ENCODE peak calls at places on chromosomes 5 and 9, in four cellular contexts. E is right lobe of liver, D is tibial nerve, V is adrenal gland. S is an unnamed sample.
A peak's percentile ranks its signal among the peaks of the same experiment; 100 is the strongest.

GRCh38 chr5:41519801-41520200 is 9.4 kb upstream of the PLCXD3 start:
- DNase-seq in E (no peak), D (no peak), V (no peak), S (peak; percentile 18)

GRCh38 chr9:94639045-94639995 is at the start of gene FBP1:
- DNase-seq in E (peak; percentile 86), D (no peak), V (peak; percentile 68), S (peak; percentile 94)

GRCh38 chr5:99248066-99248465 is 319.3 kb upstream of the CHD1 start:
- DNase-seq in E (no peak), D (no peak), V (no peak), S (no peak)

GRCh38 chr5:56412601-56413379 is 179.7 kb upstream of the ANKRD55 start:
- DNase-seq in E (peak; percentile 49), D (peak; percentile 48), V (peak; percentile 62), S (peak; percentile 85)

GRCh38 chr5:65790371-65791163 is 68.6 kb downstream of the NLN start:
- DNase-seq in E (no peak), D (no peak), V (no peak), S (peak; percentile 50)

GRCh38 chr9:89022902-89023301 is 31.6 kb downstream of the S1PR3 start:
- DNase-seq in E (no peak), D (peak; percentile 43), V (peak; percentile 75), S (peak; percentile 84)

GRCh38 chr5:89253931-89254330 is 370.9 kb upstream of the MEF2C start:
- DNase-seq in E (no peak), D (no peak), V (no peak), S (no peak)

GRCh38 chr5:171306785-171307591 is 2.1 kb upstream of the TLX3 start:
- DNase-seq in E (no peak), D (no peak), V (no peak), S (no peak)

GRCh38 chr9:16413509-16414016 is 456.9 kb downstream of the BNC2 start:
- DNase-seq in E (no peak), D (peak; percentile 50), V (peak; percentile 33), S (no peak)

GRCh38 chr5:151471276-151471675 is 23.9 kb downstream of the SLC36A1 start:
- DNase-seq in E (no peak), D (no peak), V (no peak), S (no peak)

GRCh38 chr5:160434022-160434531 is 12.4 kb downstream of the PTTG1 start:
- DNase-seq in E (no peak), D (no peak), V (no peak), S (no peak)

GRCh38 chr5:41863871-41864486 is 6.2 kb downstream of the OXCT1 start:
- DNase-seq in E (no peak), D (no peak), V (no peak), S (no peak)

GRCh38 chr9:131140550-131140949 is 15.2 kb downstream of the NUP214 start:
- DNase-seq in E (no peak), D (no peak), V (no peak), S (no peak)

GRCh38 chr9:73073337-73074175 is 78.1 kb upstream of the ANXA1 start:
- DNase-seq in E (no peak), D (no peak), V (no peak), S (no peak)

GRCh38 chr5:1386274-1386717 is 41.4 kb upstream of the CLPTM1L start:
- DNase-seq in E (peak; percentile 74), D (no peak), V (peak; percentile 73), S (peak; percentile 85)

GRCh38 chr5:115601709-115602584 is at the start of gene TICAM2:
- DNase-seq in E (peak; percentile 76), D (peak; percentile 59), V (peak; percentile 82), S (peak; percentile 93)

GRCh38 chr9:120505186-120505585 is 74.8 kb downstream of the CDK5RAP2 start:
- DNase-seq in E (no peak), D (no peak), V (no peak), S (no peak)

GRCh38 chr9:106653111-106653697 is 209.8 kb upstream of the ZNF462 start:
- DNase-seq in E (no peak), D (peak; percentile 51), V (no peak), S (no peak)

GRCh38 chr9:106643211-106643930 is 219.6 kb upstream of the ZNF462 start:
- DNase-seq in E (no peak), D (no peak), V (no peak), S (no peak)

GRCh38 chr9:106649664-106650063 is 213.3 kb upstream of the ZNF462 start:
- DNase-seq in E (no peak), D (no peak), V (no peak), S (no peak)

GRCh38 chr9:106644661-106645060 is 218.3 kb upstream of the ZNF462 start:
- DNase-seq in E (no peak), D (no peak), V (no peak), S (no peak)

GRCh38 chr9:106648799-106649198 is 214.2 kb upstream of the ZNF462 start:
- DNase-seq in E (no peak), D (no peak), V (no peak), S (no peak)
- TF ChIP-seq CTCF in E (peak; percentile 25), D (no peak), V (peak; percentile 33), S (no peak)

GRCh38 chr9:10921671-10922070 is 308.9 kb upstream of the PTPRD start:
- DNase-seq in E (no peak), D (no peak), V (no peak), S (no peak)
- H3K27ac ChIP-seq in E (no peak overlapping the region), D (no peak overlapping the region), V (no peak overlapping the region), S (no peak overlapping the region)

DNA sequence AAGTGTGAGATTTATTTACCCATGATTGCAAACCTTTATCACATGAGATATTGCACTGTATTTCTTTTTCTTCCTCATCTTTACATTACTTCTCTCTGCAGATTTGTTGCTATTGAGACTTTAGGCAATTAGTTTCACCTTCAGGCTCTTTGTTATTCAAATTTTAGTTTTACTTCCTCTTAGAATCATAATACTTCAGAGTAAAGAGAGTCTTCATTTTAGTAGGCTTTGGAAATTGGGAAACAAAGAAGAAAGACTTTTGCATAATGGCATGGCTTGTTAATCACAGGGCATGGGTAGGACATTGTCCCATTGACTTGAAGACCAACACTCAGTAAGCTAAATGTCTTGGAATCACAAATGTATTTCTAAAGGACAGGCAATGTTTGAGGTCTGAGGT is 1.2 kb upstream of the PCDHGA5 start:
- DNase-seq in E (no peak), D (no peak), V (no peak), S (no peak)
- H3K9me3 ChIP-seq in E (peaks cover 3% of the 10 kb centered on the region), D (peaks cover 91% of the 10 kb centered on the region), V (peaks cover 15% of the 10 kb centered on the region), S (peaks cover 96% of the 10 kb centered on the region)

DNA sequence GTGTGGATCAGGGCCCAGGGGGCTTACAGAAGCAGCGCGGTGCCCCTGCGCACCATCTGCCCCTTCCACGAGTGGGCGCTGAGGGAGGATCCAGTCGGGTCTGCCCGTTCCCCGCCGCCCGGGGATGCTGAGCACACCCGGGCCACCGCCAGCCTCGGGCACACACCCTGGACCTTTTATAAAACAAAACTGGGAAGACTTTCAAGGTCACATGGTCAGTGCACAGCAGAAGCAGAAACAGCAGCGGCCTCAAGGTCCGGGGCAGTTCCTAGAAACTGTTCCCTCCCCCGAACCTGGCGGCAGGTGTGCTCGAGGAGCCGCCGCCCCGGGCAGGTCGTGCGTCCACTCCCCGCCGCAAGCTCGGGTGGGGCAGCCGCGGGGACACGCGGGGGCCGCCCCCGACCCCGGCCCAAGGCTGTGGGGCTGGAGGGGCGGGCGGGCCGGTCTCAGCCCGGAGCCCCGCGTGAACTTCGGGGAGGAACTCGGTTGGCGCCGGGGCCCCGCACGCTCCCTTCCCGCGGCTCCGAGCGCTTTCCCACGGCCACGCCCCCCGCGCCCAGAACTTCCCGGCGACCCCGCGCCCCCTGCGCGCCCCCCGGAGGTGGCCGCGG is 619 bp upstream of the PPP1R26 start:
- DNase-seq in E (peak; percentile 40), D (peak; percentile 29), V (peak; percentile 63), S (peak; percentile 80)
- TF ChIP-seq CTCF in E (peak; percentile 16), D (no peak), V (peak; percentile 4), S (no peak)

DNA sequence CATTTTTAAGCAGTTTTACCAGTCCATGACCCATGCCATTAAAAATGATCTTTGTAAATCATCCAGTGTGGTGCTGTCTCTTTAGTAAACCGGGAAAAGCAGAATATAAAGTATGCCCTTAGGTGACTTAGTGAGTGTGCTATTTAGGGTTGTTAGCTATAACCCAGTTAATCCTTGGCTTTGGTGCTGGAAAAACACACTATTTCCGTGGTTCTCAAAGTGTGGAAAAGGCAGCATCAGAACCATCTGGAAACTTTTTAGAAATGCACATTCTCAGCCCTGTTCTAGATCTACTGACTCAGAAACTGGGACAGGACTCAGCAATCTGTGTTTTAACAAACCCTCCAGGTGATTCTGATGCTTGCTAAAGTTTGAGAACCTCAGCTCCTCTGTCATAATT is 123.6 kb upstream of the ZNF608 start:
- DNase-seq in E (no peak), D (no peak), V (no peak), S (no peak)
- H3K27ac ChIP-seq in E (no peak overlapping the region), D (peak overlapping the region; percentile 84), V (peak overlapping the region; percentile 53), S (peak overlapping the region; percentile 48)

GRCh38 chr9:110410926-110411325 is 73.3 kb upstream of the TXNDC8 start:
- DNase-seq in E (no peak), D (no peak), V (no peak), S (no peak)

GRCh38 chr9:110405858-110406443 is 68.3 kb upstream of the TXNDC8 start:
- DNase-seq in E (no peak), D (no peak), V (no peak), S (no peak)

GRCh38 chr9:110404473-110404872 is 66.8 kb upstream of the TXNDC8 start:
- DNase-seq in E (no peak), D (no peak), V (no peak), S (no peak)

GRCh38 chr9:110408598-110408997 is 70.9 kb upstream of the TXNDC8 start:
- DNase-seq in E (no peak), D (no peak), V (no peak), S (no peak)
- H3K9me3 ChIP-seq in E (no peaks in the 10 kb centered on the region), D (no peaks in the 10 kb centered on the region), V (no peaks in the 10 kb centered on the region), S (no peaks in the 10 kb centered on the region)

DNA sequence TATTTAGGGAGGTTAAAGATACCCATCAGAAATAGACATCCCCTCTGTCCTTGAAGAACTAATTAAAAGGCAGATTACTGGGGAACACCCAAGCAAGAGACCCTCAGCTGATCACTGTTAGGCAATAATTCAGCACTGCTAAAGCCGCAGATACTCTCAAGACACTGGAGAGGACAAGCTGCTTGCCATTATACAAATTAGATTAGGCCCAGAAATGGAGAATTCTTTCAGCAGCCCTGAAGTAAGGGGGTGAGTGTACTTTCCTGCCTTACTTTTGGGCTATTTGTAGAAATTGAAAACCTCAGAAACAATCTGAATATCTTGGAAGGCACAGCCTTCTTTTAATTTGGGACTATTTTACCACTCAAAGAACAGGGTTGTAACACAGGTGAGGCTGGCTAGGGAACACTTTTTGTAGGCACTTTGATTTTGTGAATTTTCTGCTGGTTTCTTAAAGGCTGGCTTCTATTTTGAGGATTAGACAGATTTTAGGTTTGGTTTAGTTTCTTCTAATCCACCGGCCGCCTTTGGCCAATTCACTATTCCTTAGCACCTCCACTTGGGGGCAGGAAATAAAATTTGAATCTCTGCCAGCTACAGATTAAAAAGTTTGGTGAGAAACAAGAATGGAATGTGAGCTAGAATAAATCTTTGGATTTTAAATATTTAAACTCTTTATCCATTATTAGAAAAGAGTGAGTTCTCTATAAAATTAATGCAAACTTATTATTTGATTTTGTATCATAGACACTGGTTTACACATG is 106.0 kb downstream of the SMARCA2 start:
- DNase-seq in E (no peak), D (no peak), V (no peak), S (no peak)
- TF ChIP-seq CTCF in E (no peak), D (no peak), V (no peak), S (no peak)

S was measured in left lung.